ENCODE peak calls at places on chromosome 1, in seven cellular contexts. One of them, this sample, is unnamed.

GRCh38 chr1:198641506-198641905 is 2.7 kb downstream of the PTPRC start:
- DNase-seq in epithelial cell of proximal tubule: no peak
- DNase-seq in left ventricle myocardium inferior: no peak
- DNase-seq in cardiac fibroblast: no peak
- DNase-seq in RWPE1: peak; percentile 79
- DNase-seq in heart left ventricle: no peak
- DNase-seq in CD8-positive, alpha-beta T cell: no peak
- DNase-seq in this sample: no peak

GRCh38 chr1:189616893-189617292 is 860.8 kb downstream of the BRINP3 start:
- DNase-seq in epithelial cell of proximal tubule: peak; percentile 46
- DNase-seq in left ventricle myocardium inferior: no peak
- DNase-seq in cardiac fibroblast: peak; percentile 56
- DNase-seq in RWPE1: peak; percentile 66
- DNase-seq in heart left ventricle: no peak
- DNase-seq in CD8-positive, alpha-beta T cell: no peak
- DNase-seq in this sample: no peak

GRCh38 chr1:230487773-230488428 is 61.8 kb upstream of the PGBD5 start:
- DNase-seq in epithelial cell of proximal tubule: no peak
- DNase-seq in left ventricle myocardium inferior: no peak
- DNase-seq in cardiac fibroblast: no peak
- DNase-seq in RWPE1: no peak
- DNase-seq in heart left ventricle: no peak
- DNase-seq in CD8-positive, alpha-beta T cell: no peak
- DNase-seq in this sample: no peak

GRCh38 chr1:242426271-242426905 is 98.1 kb downstream of the PLD5 start:
- DNase-seq in epithelial cell of proximal tubule: no peak
- DNase-seq in left ventricle myocardium inferior: no peak
- DNase-seq in cardiac fibroblast: no peak
- DNase-seq in RWPE1: peak; percentile 44
- DNase-seq in heart left ventricle: no peak
- DNase-seq in CD8-positive, alpha-beta T cell: no peak
- DNase-seq in this sample: no peak

GRCh38 chr1:178609015-178609414 is 96.1 kb downstream of the TEX35 start:
- DNase-seq in epithelial cell of proximal tubule: no peak
- DNase-seq in left ventricle myocardium inferior: no peak
- DNase-seq in cardiac fibroblast: peak; percentile 83
- DNase-seq in RWPE1: peak; percentile 74
- DNase-seq in heart left ventricle: no peak
- DNase-seq in CD8-positive, alpha-beta T cell: no peak
- DNase-seq in this sample: no peak

GRCh38 chr1:116904791-116905320 is 4.9 kb upstream of the PTGFRN start:
- DNase-seq in epithelial cell of proximal tubule: no peak
- DNase-seq in left ventricle myocardium inferior: no peak
- DNase-seq in cardiac fibroblast: no peak
- DNase-seq in RWPE1: no peak
- DNase-seq in heart left ventricle: no peak
- DNase-seq in CD8-positive, alpha-beta T cell: no peak
- DNase-seq in this sample: no peak

GRCh38 chr1:40951943-40952743 is 27.4 kb upstream of the CTPS1 start:
- DNase-seq in epithelial cell of proximal tubule: no peak
- DNase-seq in left ventricle myocardium inferior: peak; percentile 66
- DNase-seq in cardiac fibroblast: peak; percentile 53
- DNase-seq in RWPE1: peak; percentile 84
- DNase-seq in heart left ventricle: peak; percentile 65
- DNase-seq in CD8-positive, alpha-beta T cell: peak; percentile 43
- DNase-seq in this sample: peak; percentile 52

GRCh38 chr1:43666608-43667007 is 16.7 kb downstream of the KDM4A start:
- DNase-seq in epithelial cell of proximal tubule: no peak
- DNase-seq in left ventricle myocardium inferior: no peak
- DNase-seq in cardiac fibroblast: no peak
- DNase-seq in RWPE1: peak; percentile 97
- DNase-seq in heart left ventricle: no peak
- DNase-seq in CD8-positive, alpha-beta T cell: no peak
- DNase-seq in this sample: no peak

GRCh38 chr1:108897865-108898720 is 21.3 kb downstream of the GPSM2 start:
- DNase-seq in epithelial cell of proximal tubule: no peak
- DNase-seq in left ventricle myocardium inferior: no peak
- DNase-seq in cardiac fibroblast: peak; percentile 82
- DNase-seq in RWPE1: peak; percentile 46
- DNase-seq in heart left ventricle: no peak
- DNase-seq in CD8-positive, alpha-beta T cell: no peak
- DNase-seq in this sample: no peak

GRCh38 chr1:28456078-28456477 is 49.8 kb upstream of the RCC1 start:
- DNase-seq in epithelial cell of proximal tubule: no peak
- DNase-seq in left ventricle myocardium inferior: no peak
- DNase-seq in cardiac fibroblast: peak; percentile 82
- DNase-seq in RWPE1: no peak
- DNase-seq in heart left ventricle: no peak
- DNase-seq in CD8-positive, alpha-beta T cell: no peak
- DNase-seq in this sample: no peak

GRCh38 chr1:1157426-1157913 is 16.2 kb upstream of the TTLL10 start:
- DNase-seq in epithelial cell of proximal tubule: no peak
- DNase-seq in left ventricle myocardium inferior: peak; percentile 90
- DNase-seq in cardiac fibroblast: peak; percentile 94
- DNase-seq in RWPE1: peak; percentile 92
- DNase-seq in heart left ventricle: peak; percentile 94
- DNase-seq in CD8-positive, alpha-beta T cell: peak; percentile 57
- DNase-seq in this sample: peak; percentile 44

GRCh38 chr1:33414879-33415278 is 16.0 kb downstream of the PHC2 start:
- DNase-seq in epithelial cell of proximal tubule: no peak
- DNase-seq in left ventricle myocardium inferior: no peak
- DNase-seq in cardiac fibroblast: no peak
- DNase-seq in RWPE1: no peak
- DNase-seq in heart left ventricle: no peak
- DNase-seq in CD8-positive, alpha-beta T cell: no peak
- DNase-seq in this sample: no peak

GRCh38 chr1:54297596-54298283 is 97.8 kb downstream of the MRPL37 start:
- DNase-seq in epithelial cell of proximal tubule: no peak
- DNase-seq in left ventricle myocardium inferior: no peak
- DNase-seq in cardiac fibroblast: no peak
- DNase-seq in RWPE1: no peak
- DNase-seq in heart left ventricle: no peak
- DNase-seq in CD8-positive, alpha-beta T cell: no peak
- DNase-seq in this sample: no peak

GRCh38 chr1:193211539-193211938 is 25.1 kb upstream of the B3GALT2 start:
- DNase-seq in epithelial cell of proximal tubule: no peak
- DNase-seq in left ventricle myocardium inferior: no peak
- DNase-seq in cardiac fibroblast: peak; percentile 66
- DNase-seq in RWPE1: peak; percentile 90
- DNase-seq in heart left ventricle: no peak
- DNase-seq in CD8-positive, alpha-beta T cell: no peak
- DNase-seq in this sample: no peak

GRCh38 chr1:204130989-204131892 is 20.6 kb downstream of the ETNK2 start:
- DNase-seq in epithelial cell of proximal tubule: no peak
- DNase-seq in left ventricle myocardium inferior: no peak
- DNase-seq in cardiac fibroblast: peak; percentile 90
- DNase-seq in RWPE1: peak; percentile 96
- DNase-seq in heart left ventricle: no peak
- DNase-seq in CD8-positive, alpha-beta T cell: no peak
- DNase-seq in this sample: no peak

GRCh38 chr1:180581635-180582039 is 22.9 kb downstream of the OVAAL start:
- DNase-seq in epithelial cell of proximal tubule: no peak
- DNase-seq in left ventricle myocardium inferior: no peak
- DNase-seq in cardiac fibroblast: peak; percentile 20
- DNase-seq in RWPE1: no peak
- DNase-seq in heart left ventricle: no peak
- DNase-seq in CD8-positive, alpha-beta T cell: no peak
- DNase-seq in this sample: no peak

GRCh38 chr1:57551476-57551875 is 127.6 kb upstream of the DAB1 start:
- DNase-seq in epithelial cell of proximal tubule: peak; percentile 37
- DNase-seq in left ventricle myocardium inferior: no peak
- DNase-seq in cardiac fibroblast: no peak
- DNase-seq in RWPE1: no peak
- DNase-seq in heart left ventricle: no peak
- DNase-seq in CD8-positive, alpha-beta T cell: no peak
- DNase-seq in this sample: no peak

GRCh38 chr1:246791303-246791918 is 67.2 kb downstream of the SCCPDH start:
- DNase-seq in epithelial cell of proximal tubule: no peak
- DNase-seq in left ventricle myocardium inferior: no peak
- DNase-seq in cardiac fibroblast: no peak
- DNase-seq in RWPE1: no peak
- DNase-seq in heart left ventricle: no peak
- DNase-seq in CD8-positive, alpha-beta T cell: no peak
- DNase-seq in this sample: no peak

GRCh38 chr1:112341986-112342385 is 54.0 kb upstream of the CTTNBP2NL start:
- DNase-seq in epithelial cell of proximal tubule: no peak
- DNase-seq in left ventricle myocardium inferior: no peak
- DNase-seq in cardiac fibroblast: no peak
- DNase-seq in RWPE1: no peak
- DNase-seq in heart left ventricle: no peak
- DNase-seq in CD8-positive, alpha-beta T cell: no peak
- DNase-seq in this sample: no peak

GRCh38 chr1:112335351-112335750 is 60.7 kb upstream of the CTTNBP2NL start:
- DNase-seq in epithelial cell of proximal tubule: no peak
- DNase-seq in left ventricle myocardium inferior: no peak
- DNase-seq in cardiac fibroblast: no peak
- DNase-seq in RWPE1: peak; percentile 22
- DNase-seq in heart left ventricle: no peak
- DNase-seq in CD8-positive, alpha-beta T cell: no peak
- DNase-seq in this sample: no peak

GRCh38 chr1:112332751-112333150 is 63.3 kb upstream of the CTTNBP2NL start:
- DNase-seq in epithelial cell of proximal tubule: no peak
- DNase-seq in left ventricle myocardium inferior: no peak
- DNase-seq in cardiac fibroblast: no peak
- DNase-seq in RWPE1: peak; percentile 43
- DNase-seq in heart left ventricle: no peak
- DNase-seq in CD8-positive, alpha-beta T cell: no peak
- DNase-seq in this sample: no peak

DNA sequence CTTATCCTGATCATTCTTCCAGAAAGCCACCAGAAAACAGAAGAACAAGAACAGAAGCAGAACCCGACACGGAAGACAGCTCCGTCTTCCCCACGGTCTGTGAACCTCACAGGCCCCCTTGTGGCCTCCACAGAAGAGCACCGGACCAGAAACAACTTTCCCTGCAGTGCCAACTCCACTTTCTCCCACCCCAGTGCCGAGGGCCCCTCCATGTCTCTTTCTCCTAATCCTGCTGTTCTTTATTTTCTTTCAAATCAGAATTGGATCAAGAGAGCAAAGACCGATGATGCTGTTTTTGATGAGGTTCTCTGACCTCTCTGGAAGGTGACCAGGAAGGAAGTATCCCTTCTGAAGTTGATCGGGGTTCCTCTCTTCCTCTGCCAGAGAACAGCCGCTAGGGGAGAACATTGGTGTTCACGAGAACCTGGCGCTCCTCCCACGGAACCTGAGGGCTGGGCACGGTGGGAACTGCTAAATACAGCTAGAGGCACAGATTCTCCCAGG is 58.9 kb upstream of the CTTNBP2NL start:
- DNase-seq in epithelial cell of proximal tubule: no peak
- DNase-seq in left ventricle myocardium inferior: peak; percentile 54
- DNase-seq in cardiac fibroblast: peak; percentile 72
- DNase-seq in RWPE1: peak; percentile 41
- DNase-seq in heart left ventricle: peak; percentile 66
- DNase-seq in CD8-positive, alpha-beta T cell: no peak
- DNase-seq in this sample: no peak
- TF ChIP-seq CTCF in epithelial cell of proximal tubule: peak; percentile 60
- TF ChIP-seq CTCF in left ventricle myocardium inferior: peak; percentile 81
- TF ChIP-seq CTCF in cardiac fibroblast: peak; percentile 74
- TF ChIP-seq CTCF in RWPE1: peak; percentile 29
- TF ChIP-seq CTCF in heart left ventricle: peak; percentile 71
- TF ChIP-seq CTCF in CD8-positive, alpha-beta T cell: peak; percentile 47
- TF ChIP-seq CTCF in this sample: peak; percentile 26

DNA sequence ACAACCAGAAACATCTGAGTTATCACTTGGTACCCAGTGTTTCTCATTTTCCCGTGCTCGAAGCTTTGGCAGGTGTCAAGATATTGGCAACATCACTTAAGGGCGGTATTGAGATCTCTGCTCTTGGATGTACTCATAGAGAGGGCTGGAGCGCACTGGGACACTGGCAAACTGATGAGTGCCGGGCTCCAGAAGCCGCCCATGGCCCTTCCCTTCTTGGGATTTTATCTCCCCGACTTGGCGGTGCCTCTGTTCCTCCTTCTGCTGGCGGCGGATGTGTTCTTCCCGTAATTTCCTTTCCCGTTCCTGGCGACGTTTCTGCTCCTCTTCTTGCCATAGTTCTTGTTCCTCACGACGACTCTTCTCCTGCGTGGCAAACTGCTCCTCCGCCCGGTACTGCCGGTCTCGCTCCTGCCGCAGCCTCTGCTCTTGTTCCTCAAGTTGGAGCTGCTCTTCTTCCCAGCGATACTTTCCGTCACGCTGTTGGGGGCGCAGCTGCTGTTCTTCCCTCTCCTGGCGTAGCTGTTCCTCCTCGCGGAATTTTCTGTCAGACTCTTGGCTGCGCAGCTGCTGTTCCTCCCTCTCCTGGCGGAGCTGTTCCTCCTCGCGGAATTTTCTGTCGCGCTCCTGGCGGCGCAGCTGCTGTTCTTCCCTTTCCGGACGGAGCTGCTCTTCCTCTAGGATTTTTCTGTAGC is 7.8 kb downstream of the TCHH start:
- DNase-seq in epithelial cell of proximal tubule: no peak
- DNase-seq in left ventricle myocardium inferior: no peak
- DNase-seq in cardiac fibroblast: no peak
- DNase-seq in RWPE1: no peak
- DNase-seq in heart left ventricle: no peak
- DNase-seq in CD8-positive, alpha-beta T cell: no peak
- DNase-seq in this sample: no peak
- TF ChIP-seq CTCF in epithelial cell of proximal tubule: no peak
- TF ChIP-seq CTCF in left ventricle myocardium inferior: no peak
- TF ChIP-seq CTCF in cardiac fibroblast: no peak
- TF ChIP-seq CTCF in RWPE1: no peak
- TF ChIP-seq CTCF in heart left ventricle: no peak
- TF ChIP-seq CTCF in CD8-positive, alpha-beta T cell: no peak
- TF ChIP-seq CTCF in this sample: no peak

GRCh38 chr1:212700892-212701819 is 1.5 kb upstream of the BATF3 start:
- DNase-seq in epithelial cell of proximal tubule: no peak
- DNase-seq in left ventricle myocardium inferior: peak; percentile 46
- DNase-seq in cardiac fibroblast: peak; percentile 51
- DNase-seq in RWPE1: no peak
- DNase-seq in heart left ventricle: peak; percentile 55
- DNase-seq in CD8-positive, alpha-beta T cell: no peak
- DNase-seq in this sample: no peak
- TF ChIP-seq CTCF in epithelial cell of proximal tubule: peak; percentile 5
- TF ChIP-seq CTCF in left ventricle myocardium inferior: peak; percentile 23
- TF ChIP-seq CTCF in cardiac fibroblast: no peak
- TF ChIP-seq CTCF in RWPE1: peak; percentile 8
- TF ChIP-seq CTCF in heart left ventricle: peak; percentile 15
- TF ChIP-seq CTCF in CD8-positive, alpha-beta T cell: no peak
- TF ChIP-seq CTCF in this sample: no peak

DNA sequence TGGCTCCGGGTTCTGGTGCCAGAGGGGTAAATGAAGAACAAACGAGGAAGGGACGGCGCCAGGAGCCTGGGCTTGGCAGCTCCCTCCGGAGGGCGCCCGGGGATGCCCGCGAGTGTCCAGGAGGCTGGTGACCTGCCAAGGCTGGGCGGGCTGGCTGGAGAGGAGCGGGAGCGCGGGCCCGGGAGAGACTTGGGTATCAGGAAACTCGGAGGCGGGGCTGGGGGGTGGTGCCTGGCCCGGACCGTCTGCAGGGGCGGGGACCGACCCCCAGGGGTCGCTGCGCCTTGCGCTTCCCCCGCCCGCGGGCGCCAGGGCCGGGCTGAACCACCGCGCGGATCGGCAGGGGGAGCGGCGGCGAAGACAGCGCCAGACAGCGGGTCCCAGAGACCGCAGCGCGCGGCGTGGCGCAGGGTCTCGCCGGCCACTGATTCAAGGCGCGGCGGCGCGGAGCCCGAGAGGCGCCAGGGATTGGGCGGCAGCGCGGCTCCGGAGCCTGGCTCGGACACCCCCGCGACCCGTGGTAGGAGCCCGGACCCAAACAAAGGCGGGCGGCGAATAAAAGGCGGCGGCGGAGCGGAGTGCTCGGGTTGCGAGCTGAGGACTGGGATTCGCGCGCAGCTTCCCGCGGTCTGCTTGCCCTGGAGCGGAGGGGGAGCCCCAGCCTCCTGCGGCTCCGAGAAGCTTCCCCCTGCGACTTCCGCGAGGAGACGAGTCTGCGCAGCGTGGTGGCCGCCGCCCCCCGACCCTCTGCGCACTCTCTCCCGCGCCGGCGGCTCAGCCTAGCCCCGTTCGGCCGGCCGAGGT is at the start of gene DISP3:
- DNase-seq in epithelial cell of proximal tubule: no peak
- DNase-seq in left ventricle myocardium inferior: peak; percentile 39
- DNase-seq in cardiac fibroblast: peak; percentile 60
- DNase-seq in RWPE1: peak; percentile 92
- DNase-seq in heart left ventricle: peak; percentile 56
- DNase-seq in CD8-positive, alpha-beta T cell: peak; percentile 60
- DNase-seq in this sample: peak; percentile 60
- TF ChIP-seq CTCF in epithelial cell of proximal tubule: peak; percentile 45
- TF ChIP-seq CTCF in left ventricle myocardium inferior: peak; percentile 61
- TF ChIP-seq CTCF in cardiac fibroblast: peak; percentile 27
- TF ChIP-seq CTCF in RWPE1: peak; percentile 76
- TF ChIP-seq CTCF in heart left ventricle: peak; percentile 61
- TF ChIP-seq CTCF in CD8-positive, alpha-beta T cell: peak; percentile 49
- TF ChIP-seq CTCF in this sample: peak; percentile 38

This sample was measured in natural killer cell.